ENCODE peak calls at places on chromosomes 7 and 10, in ten cellular contexts. One of them, this sample, is unnamed. For H3K9me3, the result is how much of the 10 kb centered on the place peaks cover.

GRCh38 chr7:90626011-90626410 is 29.9 kb downstream of the CDK14 start:
- DNase-seq in prostate gland: no peak
- DNase-seq in thoracic aorta: no peak
- DNase-seq in OCI-LY7: no peak
- DNase-seq in PC-3: peak
- DNase-seq in esophagus squamous epithelium: no peak
- DNase-seq in MG63: no peak
- DNase-seq in mammary epithelial cell: peak
- DNase-seq in hepatocyte: no peak
- DNase-seq in CD4-positive, alpha-beta T cell: no peak
- DNase-seq in this sample: no peak

GRCh38 chr7:114082934-114083647 is 164.3 kb upstream of the PPP1R3A start:
- DNase-seq in thoracic aorta: no peak
- DNase-seq in OCI-LY7: no peak
- DNase-seq in esophagus squamous epithelium: no peak
- DNase-seq in CD4-positive, alpha-beta T cell: no peak
- DNase-seq in PC-3: no peak
- DNase-seq in prostate gland: no peak
- DNase-seq in mammary epithelial cell: no peak
- DNase-seq in hepatocyte: peak
- DNase-seq in MG63: peak
- DNase-seq in this sample: no peak

GRCh38 chr7:4801839-4802231 is 26.4 kb downstream of the AP5Z1 start:
- DNase-seq in thoracic aorta: no peak
- DNase-seq in MG63: no peak
- DNase-seq in mammary epithelial cell: no peak
- DNase-seq in PC-3: no peak
- DNase-seq in OCI-LY7: no peak
- DNase-seq in esophagus squamous epithelium: no peak
- DNase-seq in CD4-positive, alpha-beta T cell: no peak
- DNase-seq in prostate gland: no peak
- DNase-seq in hepatocyte: no peak
- DNase-seq in this sample: no peak

GRCh38 chr10:26491934-26492333 is 53.8 kb downstream of the APBB1IP start:
- DNase-seq in prostate gland: no peak
- DNase-seq in PC-3: no peak
- DNase-seq in hepatocyte: no peak
- DNase-seq in MG63: no peak
- DNase-seq in esophagus squamous epithelium: no peak
- DNase-seq in OCI-LY7: no peak
- DNase-seq in mammary epithelial cell: no peak
- DNase-seq in thoracic aorta: no peak
- DNase-seq in CD4-positive, alpha-beta T cell: no peak
- DNase-seq in this sample: no peak

GRCh38 chr7:47458057-47458456 is 123.9 kb downstream of the TNS3 start:
- DNase-seq in CD4-positive, alpha-beta T cell: no peak
- DNase-seq in thoracic aorta: peak
- DNase-seq in esophagus squamous epithelium: no peak
- DNase-seq in hepatocyte: no peak
- DNase-seq in PC-3: peak
- DNase-seq in prostate gland: no peak
- DNase-seq in mammary epithelial cell: peak
- DNase-seq in MG63: peak
- DNase-seq in OCI-LY7: no peak
- DNase-seq in this sample: no peak

GRCh38 chr7:108442039-108442568 is 14.1 kb downstream of the NRCAM start:
- DNase-seq in PC-3: peak
- DNase-seq in thoracic aorta: no peak
- DNase-seq in hepatocyte: no peak
- DNase-seq in CD4-positive, alpha-beta T cell: no peak
- DNase-seq in MG63: peak
- DNase-seq in OCI-LY7: no peak
- DNase-seq in mammary epithelial cell: peak
- DNase-seq in esophagus squamous epithelium: no peak
- DNase-seq in prostate gland: no peak
- DNase-seq in this sample: no peak

GRCh38 chr7:152894295-152895170 is 135.0 kb downstream of the ACTR3B start:
- DNase-seq in esophagus squamous epithelium: no peak
- DNase-seq in prostate gland: no peak
- DNase-seq in mammary epithelial cell: no peak
- DNase-seq in hepatocyte: peak
- DNase-seq in PC-3: peak
- DNase-seq in thoracic aorta: no peak
- DNase-seq in CD4-positive, alpha-beta T cell: no peak
- DNase-seq in MG63: no peak
- DNase-seq in OCI-LY7: peak
- DNase-seq in this sample: no peak

GRCh38 chr10:2137549-2138174 is 400.3 kb upstream of the ADARB2 start:
- DNase-seq in PC-3: peak
- DNase-seq in prostate gland: no peak
- DNase-seq in thoracic aorta: no peak
- DNase-seq in mammary epithelial cell: no peak
- DNase-seq in hepatocyte: peak
- DNase-seq in CD4-positive, alpha-beta T cell: no peak
- DNase-seq in OCI-LY7: peak
- DNase-seq in esophagus squamous epithelium: no peak
- DNase-seq in MG63: peak
- DNase-seq in this sample: no peak

GRCh38 chr7:30135271-30135550 is 425 bp downstream of the MTURN start:
- DNase-seq in CD4-positive, alpha-beta T cell: no peak
- DNase-seq in mammary epithelial cell: no peak
- DNase-seq in hepatocyte: no peak
- DNase-seq in OCI-LY7: no peak
- DNase-seq in prostate gland: no peak
- DNase-seq in thoracic aorta: no peak
- DNase-seq in esophagus squamous epithelium: no peak
- DNase-seq in PC-3: no peak
- DNase-seq in MG63: no peak
- DNase-seq in this sample: no peak

GRCh38 chr10:80460399-80461207 is 6.5 kb downstream of the TSPAN14 start:
- DNase-seq in MG63: peak
- DNase-seq in hepatocyte: peak
- DNase-seq in PC-3: no peak
- DNase-seq in mammary epithelial cell: peak
- DNase-seq in esophagus squamous epithelium: no peak
- DNase-seq in OCI-LY7: no peak
- DNase-seq in thoracic aorta: no peak
- DNase-seq in prostate gland: peak
- DNase-seq in CD4-positive, alpha-beta T cell: no peak
- DNase-seq in this sample: no peak

GRCh38 chr7:150357277-150357676 is 11.3 kb upstream of the REPIN1 start:
- DNase-seq in thoracic aorta: no peak
- DNase-seq in CD4-positive, alpha-beta T cell: peak
- DNase-seq in mammary epithelial cell: no peak
- DNase-seq in esophagus squamous epithelium: no peak
- DNase-seq in prostate gland: no peak
- DNase-seq in hepatocyte: no peak
- DNase-seq in PC-3: no peak
- DNase-seq in OCI-LY7: no peak
- DNase-seq in MG63: no peak
- DNase-seq in this sample: peak

GRCh38 chr7:138802706-138803105 is 4.7 kb upstream of the ATP6V0A4 start:
- DNase-seq in mammary epithelial cell: no peak
- DNase-seq in prostate gland: no peak
- DNase-seq in thoracic aorta: no peak
- DNase-seq in MG63: no peak
- DNase-seq in esophagus squamous epithelium: no peak
- DNase-seq in OCI-LY7: no peak
- DNase-seq in CD4-positive, alpha-beta T cell: no peak
- DNase-seq in PC-3: no peak
- DNase-seq in hepatocyte: no peak
- DNase-seq in this sample: no peak
- H3K9me3 ChIP-seq in mammary epithelial cell: under half
- H3K9me3 ChIP-seq in prostate gland: under half
- H3K9me3 ChIP-seq in thoracic aorta: under half
- H3K9me3 ChIP-seq in MG63: under half
- H3K9me3 ChIP-seq in esophagus squamous epithelium: under half
- H3K9me3 ChIP-seq in OCI-LY7: under half
- H3K9me3 ChIP-seq in CD4-positive, alpha-beta T cell: under half
- H3K9me3 ChIP-seq in PC-3: under half
- H3K9me3 ChIP-seq in hepatocyte: under half
- H3K9me3 ChIP-seq in this sample: under half

DNA sequence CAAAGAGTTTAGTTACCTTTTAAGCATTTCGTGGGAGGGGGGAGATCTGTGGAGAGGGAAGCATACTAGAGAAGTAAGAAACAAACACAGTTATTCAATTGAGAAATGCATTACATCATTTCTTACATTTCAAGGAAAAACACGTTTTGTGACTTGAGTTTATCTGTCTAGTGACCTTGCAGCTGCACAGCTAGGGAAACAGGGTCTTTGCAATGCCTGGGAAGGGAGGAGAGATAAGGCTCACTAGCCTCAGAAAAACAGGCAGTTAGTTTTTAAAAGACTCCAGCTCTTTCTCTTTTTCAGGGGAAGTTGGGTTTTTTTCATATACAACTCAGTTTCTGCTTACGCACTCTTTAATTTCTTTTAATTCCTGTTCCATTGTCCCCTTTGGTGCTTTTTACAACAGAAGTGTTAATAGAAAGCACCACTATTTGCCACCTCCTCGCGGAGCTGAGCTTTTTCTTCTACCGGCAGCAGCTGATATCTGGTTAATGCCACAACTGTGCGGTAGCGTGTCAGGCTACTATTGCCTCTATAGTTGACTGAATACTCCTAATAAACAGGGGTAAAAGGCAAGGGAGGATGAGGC is 5.6 kb downstream of the CYP3A43 start:
- DNase-seq in prostate gland: no peak
- DNase-seq in OCI-LY7: no peak
- DNase-seq in MG63: no peak
- DNase-seq in thoracic aorta: no peak
- DNase-seq in mammary epithelial cell: no peak
- DNase-seq in CD4-positive, alpha-beta T cell: no peak
- DNase-seq in esophagus squamous epithelium: no peak
- DNase-seq in hepatocyte: peak
- DNase-seq in PC-3: no peak
- DNase-seq in this sample: no peak
- H3K9me3 ChIP-seq in prostate gland: under half
- H3K9me3 ChIP-seq in OCI-LY7: under half
- H3K9me3 ChIP-seq in MG63: under half
- H3K9me3 ChIP-seq in thoracic aorta: under half
- H3K9me3 ChIP-seq in mammary epithelial cell: under half
- H3K9me3 ChIP-seq in CD4-positive, alpha-beta T cell: under half
- H3K9me3 ChIP-seq in esophagus squamous epithelium: under half
- H3K9me3 ChIP-seq in hepatocyte: under half
- H3K9me3 ChIP-seq in PC-3: under half
- H3K9me3 ChIP-seq in this sample: under half

GRCh38 chr7:158266817-158267736 is 320.5 kb downstream of the PTPRN2 start:
- DNase-seq in thoracic aorta: no peak
- DNase-seq in esophagus squamous epithelium: no peak
- DNase-seq in OCI-LY7: no peak
- DNase-seq in prostate gland: peak
- DNase-seq in MG63: no peak
- DNase-seq in CD4-positive, alpha-beta T cell: no peak
- DNase-seq in hepatocyte: no peak
- DNase-seq in mammary epithelial cell: no peak
- DNase-seq in PC-3: no peak
- DNase-seq in this sample: no peak
- H3K9me3 ChIP-seq in thoracic aorta: under half
- H3K9me3 ChIP-seq in esophagus squamous epithelium: under half
- H3K9me3 ChIP-seq in OCI-LY7: under half
- H3K9me3 ChIP-seq in prostate gland: under half
- H3K9me3 ChIP-seq in MG63: under half
- H3K9me3 ChIP-seq in CD4-positive, alpha-beta T cell: under half
- H3K9me3 ChIP-seq in hepatocyte: under half
- H3K9me3 ChIP-seq in mammary epithelial cell: half or more
- H3K9me3 ChIP-seq in PC-3: under half
- H3K9me3 ChIP-seq in this sample: under half

DNA sequence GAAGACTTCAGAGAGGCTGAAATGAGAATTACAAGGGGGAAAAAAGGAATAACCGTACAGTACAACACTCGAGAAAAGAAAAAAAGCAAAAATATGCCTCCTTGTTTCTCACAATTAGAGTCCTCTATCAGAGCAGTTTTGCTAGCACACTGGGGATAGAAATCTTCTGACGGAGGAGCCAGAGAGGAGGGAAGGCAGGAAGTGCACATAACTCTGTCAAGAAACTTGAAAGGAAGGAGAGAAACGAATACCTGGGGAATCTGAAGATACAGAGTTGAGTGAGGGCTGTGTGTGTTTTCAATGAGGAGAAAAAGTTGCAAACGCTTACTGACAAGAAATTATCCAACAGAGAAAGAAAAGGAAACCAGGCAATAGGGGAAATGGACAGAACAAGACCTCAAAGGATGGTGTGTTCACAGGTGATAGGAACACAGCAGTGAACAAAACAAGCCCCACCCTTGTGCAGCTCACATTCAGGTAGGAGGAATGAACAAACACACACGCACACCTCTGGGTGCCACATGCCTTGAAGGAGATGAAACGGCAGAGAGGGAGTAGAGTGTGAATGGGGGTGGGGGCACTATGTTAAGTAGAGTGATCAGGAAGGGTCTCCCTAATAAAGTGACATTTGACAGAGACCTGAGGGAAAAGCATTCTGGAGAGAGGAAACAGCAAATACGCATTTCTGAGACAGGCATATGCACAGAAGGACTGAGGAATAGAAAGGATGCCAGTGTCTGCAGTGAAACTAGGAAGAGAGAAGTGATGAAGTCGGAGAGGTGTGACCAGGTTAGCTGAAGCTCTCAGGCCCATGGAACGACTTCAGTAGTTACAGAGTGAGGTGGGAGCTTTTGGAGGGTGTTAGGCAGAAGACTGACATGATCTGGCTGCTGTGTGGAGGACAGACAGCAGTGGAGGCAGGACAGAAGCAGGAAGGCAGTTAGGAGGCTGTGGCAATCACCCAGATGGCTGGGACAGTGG is 46.7 kb upstream of the SPOCK2 start:
- DNase-seq in mammary epithelial cell: no peak
- DNase-seq in esophagus squamous epithelium: no peak
- DNase-seq in CD4-positive, alpha-beta T cell: peak
- DNase-seq in thoracic aorta: no peak
- DNase-seq in prostate gland: no peak
- DNase-seq in MG63: no peak
- DNase-seq in hepatocyte: no peak
- DNase-seq in PC-3: no peak
- DNase-seq in OCI-LY7: peak
- DNase-seq in this sample: no peak
- H3K9me3 ChIP-seq in mammary epithelial cell: under half
- H3K9me3 ChIP-seq in esophagus squamous epithelium: under half
- H3K9me3 ChIP-seq in CD4-positive, alpha-beta T cell: under half
- H3K9me3 ChIP-seq in thoracic aorta: under half
- H3K9me3 ChIP-seq in prostate gland: under half
- H3K9me3 ChIP-seq in MG63: under half
- H3K9me3 ChIP-seq in hepatocyte: under half
- H3K9me3 ChIP-seq in PC-3: under half
- H3K9me3 ChIP-seq in OCI-LY7: under half
- H3K9me3 ChIP-seq in this sample: under half

GRCh38 chr7:158098125-158099030 is 489.2 kb downstream of the PTPRN2 start:
- DNase-seq in OCI-LY7: no peak
- DNase-seq in esophagus squamous epithelium: no peak
- DNase-seq in prostate gland: no peak
- DNase-seq in CD4-positive, alpha-beta T cell: no peak
- DNase-seq in thoracic aorta: no peak
- DNase-seq in MG63: no peak
- DNase-seq in hepatocyte: no peak
- DNase-seq in mammary epithelial cell: no peak
- DNase-seq in PC-3: no peak
- DNase-seq in this sample: no peak
- H3K9me3 ChIP-seq in OCI-LY7: under half
- H3K9me3 ChIP-seq in esophagus squamous epithelium: under half
- H3K9me3 ChIP-seq in prostate gland: under half
- H3K9me3 ChIP-seq in CD4-positive, alpha-beta T cell: under half
- H3K9me3 ChIP-seq in thoracic aorta: under half
- H3K9me3 ChIP-seq in MG63: under half
- H3K9me3 ChIP-seq in hepatocyte: under half
- H3K9me3 ChIP-seq in mammary epithelial cell: under half
- H3K9me3 ChIP-seq in PC-3: under half
- H3K9me3 ChIP-seq in this sample: under half